ENCODE peak calls at places on chromosome X, in five cellular contexts. Z is CD8-positive, alpha-beta memory T cell; Q is kidney tubule cell; T is stimulated activated CD4-positive, alpha-beta T cell treated with anti-CD3 and anti-CD28 coated beads, Interleukin-4, amount 100 ng/mL, for 4 hours; K is AG04450. F is an unnamed sample.

GRCh38 chrX:21735753-21736127 is 22.2 kb downstream of the SMPX start:
- DNase-seq in Z (no peak), Q (no peak), T (no peak), K (no peak), F (no peak)

GRCh38 chrX:136094962-136095361 is 52.4 kb upstream of the FHL1 start:
- DNase-seq in Z (no peak), Q (no peak), T (no peak), K (no peak), F (no peak)

GRCh38 chrX:21943460-21944135 is 3.1 kb downstream of the SMS start:
- DNase-seq in Z (no peak), Q (peak), T (no peak), K (peak), F (peak)

GRCh38 chrX:107054978-107055377 is 55.0 kb upstream of the MORC4 start:
- DNase-seq in Z (no peak), Q (no peak), T (no peak), K (no peak), F (no peak)

GRCh38 chrX:119692241-119693031 is 532 bp downstream of the SEPTIN6 start:
- DNase-seq in Z (peak), Q (peak), T (peak), K (no peak), F (no peak)

GRCh38 chrX:134604701-134605271 is 53.5 kb downstream of the PLAC1 start:
- DNase-seq in Z (no peak), Q (peak), T (no peak), K (no peak), F (no peak)

GRCh38 chrX:107537815-107538214 is 88.4 kb downstream of the FRMPD3 start:
- DNase-seq in Z (peak), Q (peak), T (peak), K (no peak), F (no peak)

GRCh38 chrX:15298201-15298600 is 17.2 kb downstream of the ASB11 start:
- DNase-seq in Z (no peak), Q (no peak), T (no peak), K (no peak), F (no peak)

GRCh38 chrX:69298466-69299140 is 133.3 kb upstream of the PJA1 start:
- DNase-seq in Z (no peak), Q (peak), T (no peak), K (no peak), F (no peak)

GRCh38 chrX:40855411-40855810 is 120.1 kb upstream of the MED14 start:
- DNase-seq in Z (no peak), Q (no peak), T (no peak), K (no peak), F (no peak)

GRCh38 chrX:117325706-117326105 is 790.9 kb downstream of the KLHL13 start:
- DNase-seq in Z (no peak), Q (no peak), T (no peak), K (no peak), F (no peak)

GRCh38 chrX:45506149-45506768 is 305.6 kb upstream of the DIPK2B start:
- DNase-seq in Z (no peak), Q (no peak), T (no peak), K (no peak), F (no peak)

GRCh38 chrX:23736030-23736429 is 7.0 kb downstream of the ACOT9 start:
- DNase-seq in Z (no peak), Q (no peak), T (no peak), K (no peak), F (no peak)

GRCh38 chrX:38282044-38282443 is 45.3 kb downstream of the RPGR start:
- DNase-seq in Z (no peak), Q (no peak), T (no peak), K (no peak), F (no peak)

GRCh38 chrX:132491191-132491590 is 2.4 kb upstream of the MBNL3 start:
- DNase-seq in Z (peak), Q (peak), T (no peak), K (no peak), F (no peak)

GRCh38 chrX:109902665-109903064 is 100.2 kb upstream of the TMEM164 start:
- DNase-seq in Z (no peak), Q (peak), T (no peak), K (no peak), F (no peak)

GRCh38 chrX:72254835-72255234 is 16.0 kb upstream of the ERCC6L start:
- DNase-seq in Z (no peak), Q (no peak), T (no peak), K (no peak), F (no peak)

GRCh38 chrX:11109968-11110367 is 1.2 kb upstream of the HCCS start:
- DNase-seq in Z (no peak), Q (no peak), T (no peak), K (no peak), F (no peak)

GRCh38 chrX:39821011-39821708 is 276.6 kb downstream of the BCOR start:
- DNase-seq in Z (no peak), Q (no peak), T (peak), K (no peak), F (no peak)

GRCh38 chrX:17689971-17690409 is 47.3 kb upstream of the SCML1 start:
- DNase-seq in Z (peak), Q (peak), T (peak), K (peak), F (no peak)

GRCh38 chrX:23554304-23554703 is 113.0 kb upstream of the PRDX4 start:
- DNase-seq in Z (no peak), Q (peak), T (no peak), K (peak), F (no peak)